ENCODE peak calls at places on chromosomes 4 and X, in nine cellular contexts. E is activated CD4-positive, alpha-beta T cell treated with anti-CD3 and anti-CD28 coated beads, Interleukin-2, amount 10 ng/mL, durations not matched to agents 7 days and 5 days; W is T follicular helper cell; P is Ammon's horn; R is NCI-H748 treated with DMSO at 0.1 percent for 48 hours; J is NCI-H446 treated with DMSO at 0.1 percent for 48 hours; G is ELR; A is IMR-90; S is retina. O is an unnamed sample.

GRCh38 chrX:124895947-124896346 is 423.7 kb upstream of the TEX13C start:
- DNase-seq in G (no peak), R (no peak), J (no peak), W (no peak), E (no peak), S (no peak), P (no peak), A (no peak), O (no peak)

GRCh38 chr4:188707036-188707435 is 567.8 kb downstream of the TRIML1 start:
- DNase-seq in J (no peak), W (no peak), S (no peak), A (peak), E (no peak), P (no peak), G (no peak), R (no peak), O (no peak)

GRCh38 chrX:72061091-72061490 is 70.6 kb downstream of the RTL5 start:
- DNase-seq in E (no peak), W (no peak), S (no peak), G (no peak), A (no peak), R (no peak), J (no peak), P (no peak), O (no peak)

GRCh38 chr4:40333921-40334352 is 1.2 kb upstream of the CHRNA9 start:
- DNase-seq in J (no peak), G (peak), E (no peak), S (no peak), P (peak), A (peak), R (peak), W (no peak), O (no peak)

GRCh38 chr4:4658051-4658450 is 116.2 kb upstream of the STX18 start:
- DNase-seq in E (no peak), P (no peak), J (no peak), S (no peak), W (no peak), R (no peak), G (peak), A (no peak), O (no peak)

GRCh38 chr4:32488690-32489089 is 1768.5 kb downstream of the PCDH7 start:
- DNase-seq in S (no peak), A (no peak), G (peak), R (no peak), E (no peak), J (no peak), W (no peak), P (no peak), O (no peak)

GRCh38 chr4:69750346-69750745 is 10.1 kb downstream of the SULT1B1 start:
- DNase-seq in R (no peak), J (no peak), G (no peak), E (no peak), P (no peak), S (no peak), W (no peak), A (no peak), O (no peak)

GRCh38 chr4:159383569-159383934 is 280.7 kb downstream of the RAPGEF2 start:
- DNase-seq in R (no peak), S (no peak), A (no peak), W (no peak), P (no peak), J (no peak), E (no peak), G (no peak), O (no peak)

GRCh38 chr4:136392576-136392975 is 1139.7 kb downstream of the PCDH18 start:
- DNase-seq in R (no peak), J (no peak), S (no peak), E (no peak), P (no peak), A (peak), W (no peak), G (peak), O (no peak)

GRCh38 chrX:153297376-153297775 is 24.2 kb downstream of the PNMA6F start:
- DNase-seq in A (no peak), P (no peak), R (no peak), J (no peak), G (no peak), S (no peak), W (no peak), E (no peak), O (no peak)

GRCh38 chrX:20181563-20182329 is 40.1 kb upstream of the EIF1AX start:
- DNase-seq in S (no peak), P (no peak), G (no peak), W (no peak), J (no peak), E (no peak), R (no peak), A (no peak), O (no peak)

GRCh38 chr4:149987330-149987751 is 90.9 kb upstream of the DCLK2 start:
- DNase-seq in W (no peak), S (peak), J (no peak), P (no peak), R (no peak), G (no peak), A (no peak), E (no peak), O (no peak)

O was measured in T-helper 1 cell.